ENCODE peak calls at places on chromosomes 1 and 21, in five cellular contexts. J is colonic mucosa, W is K562, U is tibial artery, C is SJSA1. R is an unnamed sample. For H3K36me3, the result is how much of the 10 kb centered on the place peaks cover.

GRCh38 chr1:28354121-28354520 is 15.4 kb upstream of the PHACTR4 start:
- DNase-seq in J (no peak), W (no peak), U (no peak), C (no peak), R (no peak)

GRCh38 chr1:65330021-65330420 is 20.7 kb downstream of the DNAJC6 start:
- DNase-seq in J (no peak), W (no peak), U (no peak), C (no peak), R (no peak)

GRCh38 chr1:154434346-154435075 is 29.4 kb downstream of the IL6R start:
- DNase-seq in J (peak), W (no peak), U (peak), C (no peak), R (peak)

GRCh38 chr1:106619080-106619826 is 437.2 kb upstream of the PRMT6 start:
- DNase-seq in J (no peak), W (no peak), U (no peak), C (no peak), R (no peak)

GRCh38 chr1:87706779-87707228 is 378.1 kb downstream of the LMO4 start:
- DNase-seq in J (no peak), W (no peak), U (no peak), C (no peak), R (no peak)

GRCh38 chr21:34198232-34199120 is 125.1 kb downstream of the MRPS6 start:
- DNase-seq in J (no peak), W (no peak), U (no peak), C (no peak), R (no peak)

GRCh38 chr1:108878678-108879077 is 1.9 kb downstream of the GPSM2 start:
- DNase-seq in J (no peak), W (no peak), U (no peak), C (no peak), R (no peak)

GRCh38 chr1:152107984-152108898 is 7.0 kb downstream of the TCHH start:
- DNase-seq in J (peak), W (no peak), U (no peak), C (no peak), R (peak)

GRCh38 chr1:208924958-208925357 is 658.6 kb upstream of the CAMK1G start:
- DNase-seq in J (no peak), W (no peak), U (no peak), C (no peak), R (no peak)

GRCh38 chr1:9905010-9905409 is 5.1 kb downstream of the CTNNBIP1 start:
- DNase-seq in J (no peak), W (no peak), U (no peak), C (no peak), R (no peak)

GRCh38 chr1:234613128-234613875 is 3.3 kb upstream of the IRF2BP2 start:
- DNase-seq in J (no peak), W (no peak), U (no peak), C (no peak), R (no peak)

GRCh38 chr1:217881607-217882332 is 250.6 kb downstream of the SPATA17 start:
- DNase-seq in J (no peak), W (no peak), U (no peak), C (no peak), R (no peak)

GRCh38 chr21:45470087-45470515 is 65.1 kb downstream of the COL18A1 start:
- DNase-seq in J (no peak), W (no peak), U (no peak), C (no peak), R (peak)

GRCh38 chr21:41482321-41482720 is 25.6 kb downstream of the TMPRSS2 start:
- DNase-seq in J (no peak), W (no peak), U (no peak), C (no peak), R (no peak)

GRCh38 chr1:162861101-162861500 is at the start of gene CCDC190:
- DNase-seq in J (no peak), W (no peak), U (peak), C (peak), R (peak)

GRCh38 chr21:27759091-27759659 is 792.3 kb upstream of the ADAMTS5 start:
- DNase-seq in J (peak), W (no peak), U (no peak), C (no peak), R (no peak)

DNA sequence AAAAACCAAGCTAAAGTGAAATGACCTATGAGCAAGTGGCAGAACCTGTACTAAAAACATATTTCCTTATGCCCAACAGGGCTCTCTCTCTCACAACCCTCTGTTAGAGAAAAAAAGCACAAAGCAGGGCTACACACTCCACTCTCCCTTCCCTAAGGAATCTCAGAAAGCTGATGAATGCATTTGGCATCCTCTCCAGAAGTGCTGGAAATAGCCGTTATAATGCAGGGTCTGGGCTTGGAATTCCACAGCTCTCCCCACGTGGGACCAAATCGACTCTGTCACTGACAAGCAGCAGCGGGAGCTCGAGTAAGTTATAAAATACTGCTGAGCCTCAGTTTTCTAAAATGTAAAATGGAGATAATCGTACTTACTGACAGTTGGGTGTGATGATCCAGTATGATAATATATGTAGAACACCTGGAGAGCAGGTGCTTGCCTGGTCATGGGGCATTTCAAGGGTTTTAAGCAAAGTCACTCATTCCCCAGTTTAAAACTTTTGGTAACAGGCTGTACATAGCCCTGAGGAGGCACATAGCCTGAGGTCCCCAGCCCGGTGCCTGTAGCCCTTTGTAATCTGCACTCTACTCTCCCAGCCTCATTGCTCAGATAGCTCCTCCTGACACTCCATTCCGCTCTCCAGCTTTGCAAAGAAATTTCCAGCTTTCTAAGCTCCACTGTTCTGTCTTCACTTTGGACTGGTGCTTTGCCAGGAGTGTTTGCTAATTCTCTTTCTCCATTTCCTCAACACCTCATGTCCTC is 175.6 kb upstream of the DAB1 start:
- DNase-seq in J (no peak), W (no peak), U (no peak), C (no peak), R (no peak)
- H3K4me3 ChIP-seq in J (no peak), W (no peak), U (no peak), C (no peak), R (no peak)

GRCh38 chr1:197649188-197649587 is 126.1 kb downstream of the DENND1B start:
- DNase-seq in J (no peak), W (no peak), U (no peak), C (no peak), R (no peak)
- H3K36me3 ChIP-seq in J (under half), W (under half), U (under half), C (under half), R (under half)

GRCh38 chr1:31714442-31715096 is 10.8 kb upstream of the COL16A1 start:
- DNase-seq in J (peak), W (peak), U (peak), C (peak), R (peak)
- H3K4me3 ChIP-seq in J (peak), W (peak), U (peak), C (peak), R (peak)

GRCh38 chr1:145917595-145917994 is 922 bp downstream of the PEX11B start:
- DNase-seq in J (no peak), W (no peak), U (no peak), C (no peak), R (no peak)
- H3K36me3 ChIP-seq in J (under half), W (under half), U (under half), C (under half), R (under half)

DNA sequence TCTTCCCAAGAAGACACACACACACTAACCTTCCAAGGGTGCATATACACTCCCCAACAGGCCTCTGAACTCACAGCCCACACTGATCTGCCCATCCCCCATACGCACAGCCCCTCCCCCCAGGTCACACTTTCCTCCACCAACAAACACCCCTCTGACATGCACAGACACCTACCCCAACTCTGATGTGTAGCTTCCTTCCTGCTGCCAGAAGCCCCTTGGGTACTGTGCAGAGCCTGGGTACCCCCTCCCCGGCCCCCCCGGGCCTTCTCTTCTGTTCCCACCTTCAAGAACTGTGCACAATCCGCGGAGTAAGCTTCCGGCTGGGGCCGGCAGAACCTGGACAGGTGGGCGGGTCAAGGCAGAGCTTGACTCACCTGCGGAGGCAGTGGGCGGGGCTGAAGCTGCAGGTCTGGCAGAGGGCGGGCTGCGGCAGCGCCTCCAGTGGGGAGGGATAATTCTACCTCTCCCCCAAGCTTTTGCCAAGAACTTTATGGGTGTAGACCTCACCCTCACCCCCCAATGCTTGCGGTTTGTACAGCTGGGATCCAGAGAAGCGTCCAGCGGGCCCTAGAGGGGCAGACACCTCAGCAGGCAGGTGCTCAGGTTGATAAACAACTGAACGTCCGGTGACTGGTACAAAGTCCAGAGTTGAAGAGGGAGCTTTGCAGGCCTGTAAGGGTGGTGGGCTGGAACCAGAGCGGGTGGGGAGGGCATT is at the start of gene C1orf210:
- DNase-seq in J (peak), W (peak), U (no peak), C (no peak), R (peak)
- H3K4me3 ChIP-seq in J (peak), W (no peak), U (no peak), C (no peak), R (peak)